ENCODE peak calls at places on chromosome 10, in six cellular contexts. R, E, P, I, N and T are unnamed samples.

GRCh38 chr10:72340510-72340895 is 14.2 kb downstream of the DNAJB12 start:
- DNase-seq in I (peak; percentile 88), P (peak; percentile 85), E (no peak), N (peak; percentile 77), R (peak; percentile 70), T (peak; percentile 68)

GRCh38 chr10:117762819-117763172 is 220.2 kb downstream of the EMX2 start:
- DNase-seq in I (peak; percentile 11), R (peak; percentile 18), E (no peak), N (no peak), P (no peak), T (no peak)

GRCh38 chr10:19719320-19719719 is 96.9 kb upstream of the PLXDC2 start:
- DNase-seq in R (no peak), P (no peak), N (no peak), E (no peak), I (no peak), T (no peak)

GRCh38 chr10:125911990-125912389 is 15.6 kb downstream of the FANK1 start:
- DNase-seq in P (peak; percentile 35), R (peak; percentile 76), I (no peak), E (no peak), N (peak; percentile 74), T (no peak)

GRCh38 chr10:104080762-104081161 is 4.9 kb downstream of the COL17A1 start:
- DNase-seq in N (peak; percentile 28), R (peak; percentile 59), I (peak; percentile 31), E (no peak), P (no peak), T (no peak)

GRCh38 chr10:73771722-73772279 is 10.0 kb upstream of the CHCHD1 start:
- DNase-seq in I (peak; percentile 93), N (peak; percentile 87), R (peak; percentile 82), P (peak; percentile 89), E (peak; percentile 95), T (peak; percentile 81)

GRCh38 chr10:130108934-130109604 is 1.6 kb downstream of the C10orf143 start:
- DNase-seq in I (peak; percentile 1), P (no peak), R (no peak), N (no peak), E (no peak), T (no peak)

GRCh38 chr10:43196981-43197833 is 59.0 kb downstream of the CSGALNACT2 start:
- DNase-seq in E (no peak), I (no peak), P (peak; percentile 17), R (no peak), N (no peak), T (no peak)

GRCh38 chr10:118781536-118781935 is 26.8 kb upstream of the CACUL1 start:
- DNase-seq in N (no peak), P (no peak), E (no peak), I (no peak), R (no peak), T (no peak)

GRCh38 chr10:44908071-44908709 is 2.9 kb upstream of the TMEM72 start:
- DNase-seq in E (no peak), R (no peak), I (peak; percentile 24), P (no peak), N (no peak), T (no peak)

GRCh38 chr10:17290226-17290625 is 62.2 kb downstream of the VIM start:
- DNase-seq in R (peak; percentile 13), N (no peak), P (no peak), I (peak; percentile 67), E (no peak), T (no peak)

GRCh38 chr10:46549171-46550075 is 7.0 kb downstream of the GPRIN2 start:
- DNase-seq in N (peak; percentile 12), E (no peak), I (no peak), P (peak; percentile 26), R (no peak), T (no peak)

GRCh38 chr10:112919721-112920120 is 30.3 kb upstream of the TCF7L2 start:
- DNase-seq in I (no peak), E (no peak), R (peak; percentile 41), P (no peak), N (no peak), T (no peak)

GRCh38 chr10:16891375-16892313 is 74.4 kb upstream of the RSU1 start:
- DNase-seq in E (no peak), R (peak; percentile 51), I (peak; percentile 81), N (peak; percentile 47), P (peak; percentile 81), T (peak; percentile 64)

GRCh38 chr10:96619120-96619519 is 32.3 kb upstream of the TM9SF3 start:
- DNase-seq in P (no peak), I (peak; percentile 93), R (no peak), E (no peak), N (no peak), T (no peak)

GRCh38 chr10:96401036-96401435 is 42.2 kb upstream of the OPALIN start:
- DNase-seq in N (no peak), R (no peak), E (no peak), I (no peak), P (peak; percentile 11), T (no peak)

GRCh38 chr10:29807407-29807806 is 172.6 kb upstream of the SVIL start:
- DNase-seq in P (no peak), E (no peak), I (no peak), R (peak; percentile 82), N (no peak), T (no peak)

GRCh38 chr10:42955493-42955889 is 121.4 kb upstream of the RET start:
- DNase-seq in E (no peak), N (no peak), R (no peak), I (no peak), P (no peak), T (no peak)

GRCh38 chr10:86400705-86401587 is 34.4 kb upstream of the GRID1 start:
- DNase-seq in P (peak; percentile 37), R (peak; percentile 74), N (peak; percentile 59), I (no peak), E (no peak), T (no peak)

GRCh38 chr10:33413093-33413442 is 78.6 kb upstream of the NRP1 start:
- DNase-seq in E (no peak), R (no peak), P (no peak), I (no peak), N (no peak), T (no peak)

GRCh38 chr10:12465385-12466136 is 116.2 kb downstream of the CAMK1D start:
- DNase-seq in P (no peak), N (no peak), R (no peak), E (no peak), I (peak; percentile 10), T (no peak)

GRCh38 chr10:19168584-19168983 is 120.0 kb downstream of the MALRD1 start:
- DNase-seq in P (no peak), E (no peak), R (peak; percentile 2), I (no peak), N (no peak), T (no peak)

GRCh38 chr10:123990889-123991288 is 99.3 kb upstream of the CPXM2 start:
- DNase-seq in R (no peak), N (no peak), P (no peak), E (peak; percentile 75), I (no peak), T (no peak)

GRCh38 chr10:98224509-98224908 is 43.5 kb downstream of the LOXL4 start:
- DNase-seq in N (no peak), R (no peak), I (no peak), P (no peak), E (no peak), T (no peak)

GRCh38 chr10:132699411-132700167 is 86.4 kb downstream of the NKX6-2 start:
- DNase-seq in E (no peak), I (no peak), N (no peak), P (no peak), R (no peak), T (no peak)

GRCh38 chr10:17590969-17591645 is 26.1 kb downstream of the HACD1 start:
- DNase-seq in E (no peak), P (no peak), R (no peak), N (no peak), I (no peak), T (no peak)

GRCh38 chr10:26000971-26001370 is 66.9 kb downstream of the MYO3A start:
- DNase-seq in R (no peak), P (no peak), N (no peak), I (no peak), E (no peak), T (no peak)

GRCh38 chr10:122455376-122456056 is 1.1 kb downstream of the ARMS2 start:
- DNase-seq in R (no peak), I (no peak), N (no peak), E (peak; percentile 53), P (no peak), T (no peak)

GRCh38 chr10:13231190-13231589 is 3.0 kb downstream of the UCMA start:
- DNase-seq in N (no peak), R (no peak), I (no peak), E (no peak), P (no peak), T (no peak)

GRCh38 chr10:46992794-46993552 is 81.7 kb downstream of the PTPN20 start:
- DNase-seq in N (peak; percentile 25), I (peak; percentile 41), R (peak; percentile 31), P (no peak), E (no peak), T (peak; percentile 43)

GRCh38 chr10:81820418-81820817 is 54.6 kb upstream of the NRG3 start:
- DNase-seq in E (no peak), N (no peak), P (no peak), R (peak; percentile 7), I (no peak), T (no peak)

GRCh38 chr10:24505759-24506158 is 217.9 kb downstream of the ARHGAP21 start:
- DNase-seq in I (no peak), P (peak; percentile 39), R (no peak), E (no peak), N (no peak), T (no peak)
- TF ChIP-seq EP300 in I (no peak), P (no peak), R (no peak), E (no peak), N (no peak), T (no peak)

GRCh38 chr10:63268798-63269503 is 135.8 kb downstream of the NRBF2 start:
- DNase-seq in P (peak; percentile 95), I (peak; percentile 96), N (peak; percentile 89), E (peak; percentile 97), R (peak; percentile 93), T (peak; percentile 63)
- TF ChIP-seq CTCF in P (peak; percentile 27), I (peak; percentile 40), N (peak; percentile 82), E (peak; percentile 43), R (no peak), T (no peak)

GRCh38 chr10:3292601-3293000 is 120.0 kb upstream of the PITRM1 start:
- DNase-seq in I (no peak), E (no peak), N (peak; percentile 22), P (no peak), R (no peak), T (no peak)
- TF ChIP-seq EP300 in I (no peak), E (peak; percentile 19), N (peak; percentile 95), P (peak; percentile 29), R (no peak), T (peak; percentile 18)

DNA sequence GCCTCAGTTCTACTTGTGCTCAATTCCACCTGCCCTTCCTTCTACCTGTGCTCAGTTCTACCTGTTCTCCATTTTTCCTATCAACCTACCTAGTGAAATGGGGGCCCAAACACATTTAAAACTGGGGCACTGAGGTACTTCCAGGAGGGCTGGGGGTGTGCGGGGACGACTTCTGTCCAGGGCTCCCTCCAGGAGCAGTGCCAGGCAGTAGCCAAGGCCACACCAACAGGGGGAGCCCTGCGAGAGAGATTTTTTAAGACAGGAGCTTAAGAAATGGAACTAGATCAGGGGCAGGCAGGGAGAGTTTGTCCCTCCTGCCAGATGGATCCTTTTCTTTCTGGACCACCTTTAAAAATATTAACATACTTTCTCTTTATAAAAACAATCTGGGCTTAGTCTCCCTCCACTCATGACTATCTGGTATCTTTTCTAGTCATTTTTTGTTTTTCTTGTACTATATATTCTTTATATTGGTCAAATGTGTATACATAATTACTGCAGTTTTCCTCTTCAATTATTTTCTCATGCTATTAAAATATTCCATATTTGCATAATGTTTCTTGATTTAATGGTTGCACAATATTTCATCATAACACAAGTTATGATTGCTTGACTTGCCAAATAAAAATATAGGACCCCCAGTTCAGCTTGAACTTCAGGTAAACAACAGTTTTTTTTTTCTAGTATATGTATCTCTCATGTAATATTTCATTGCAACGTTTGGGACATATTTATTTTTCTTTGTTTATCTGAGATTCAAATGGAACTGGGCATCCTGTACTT is 47.3 kb upstream of the INSYN2A start:
- DNase-seq in I (peak; percentile 3), N (peak; percentile 26), E (peak; percentile 64), R (peak; percentile 48), P (no peak), T (no peak)
- TF ChIP-seq CTCF in I (no peak), N (peak; percentile 20), E (no peak), R (peak; percentile 66), P (peak; percentile 24), T (peak; percentile 15)